ENCODE peak calls at places on chromosomes 4 and X, in seven cellular contexts. Y is tibial nerve; V is lung; U is CD4-positive, alpha-beta T cell; Z is WTC11; A is cardiac fibroblast; I is choroid plexus epithelial cell. N is an unnamed sample.

GRCh38 chrX:1851527-1851926 is 236.7 kb downstream of the ASMT start:
- DNase-seq in U (no peak), I (no peak), V (no peak), A (no peak), Z (no peak), Y (no peak), N (no peak)

GRCh38 chrX:17584248-17584681 is 153.0 kb upstream of the SCML1 start:
- DNase-seq in Y (no peak), Z (no peak), U (no peak), I (no peak), V (no peak), A (peak), N (peak)

GRCh38 chr4:38290360-38290759 is 330.2 kb downstream of the PTTG2 start:
- DNase-seq in A (peak), I (peak), Z (no peak), U (no peak), V (no peak), Y (no peak), N (no peak)

GRCh38 chr4:147689062-147689461 is 5.1 kb upstream of the PRMT9 start:
- DNase-seq in U (no peak), Y (no peak), I (no peak), V (no peak), Z (no peak), A (no peak), N (no peak)

GRCh38 chr4:26151615-26152014 is 169.2 kb upstream of the RBPJ start:
- DNase-seq in A (peak), V (no peak), I (no peak), Y (no peak), Z (no peak), U (no peak), N (no peak)

GRCh38 chr4:105859233-105859632 is 36.0 kb upstream of the NPNT start:
- DNase-seq in V (no peak), U (no peak), I (peak), Z (no peak), A (peak), Y (no peak), N (peak)

GRCh38 chr4:185817403-185817818 is 5.4 kb upstream of the SORBS2 start:
- DNase-seq in Y (no peak), I (no peak), Z (no peak), A (no peak), U (no peak), V (peak), N (no peak)

GRCh38 chr4:105601406-105601805 is 49.0 kb downstream of the ARHGEF38 start:
- DNase-seq in V (no peak), A (no peak), I (no peak), Y (no peak), U (no peak), Z (no peak), N (no peak)

GRCh38 chrX:120308959-120309872 is 2.0 kb downstream of the TMEM255A start:
- DNase-seq in Z (peak), Y (peak), U (peak), V (peak), I (peak), A (peak), N (no peak)

GRCh38 chrX:8036914-8037313 is 109.7 kb upstream of the PNPLA4 start:
- DNase-seq in V (no peak), Z (no peak), Y (no peak), A (no peak), I (no peak), U (no peak), N (no peak)

GRCh38 chr4:83771113-83771705 is 235.3 kb downstream of the GPAT3 start:
- DNase-seq in Z (peak), Y (no peak), I (peak), A (peak), V (peak), U (no peak), N (peak)

GRCh38 chr4:106201373-106201772 is 114.6 kb downstream of the TBCK start:
- DNase-seq in Z (no peak), A (peak), Y (no peak), U (no peak), I (peak), V (no peak), N (peak)

GRCh38 chr4:21512351-21512750 is 436.2 kb downstream of the KCNIP4 start:
- DNase-seq in A (peak), Y (no peak), Z (no peak), U (no peak), V (no peak), I (peak), N (peak)

GRCh38 chr4:68359508-68359907 is 9.6 kb upstream of the YTHDC1 start:
- DNase-seq in I (peak), U (no peak), V (no peak), Z (no peak), Y (no peak), A (no peak), N (no peak)

GRCh38 chrX:154727418-154728323 is 23.2 kb downstream of the GAB3 start:
- DNase-seq in I (peak), V (peak), Y (peak), U (no peak), Z (no peak), A (peak), N (peak)

GRCh38 chrX:105331244-105331643 is 110.8 kb upstream of the TEX13A start:
- DNase-seq in A (peak), I (peak), Y (no peak), U (no peak), V (no peak), Z (no peak), N (peak)

GRCh38 chr4:111879539-111879938 is 265.7 kb upstream of the FAM241A start:
- DNase-seq in U (no peak), V (no peak), Z (no peak), A (no peak), I (no peak), Y (no peak), N (no peak)

GRCh38 chr4:16270654-16271328 is 44.5 kb upstream of the TAPT1 start:
- DNase-seq in Y (no peak), V (no peak), Z (peak), U (no peak), I (no peak), A (peak), N (no peak)

GRCh38 chrX:153765138-153766079 is 1.4 kb downstream of the PLXNB3 start:
- DNase-seq in V (no peak), Y (no peak), A (no peak), I (peak), Z (no peak), U (no peak), N (no peak)

GRCh38 chr4:83083925-83084475 is 30.5 kb downstream of the PLAC8 start:
- DNase-seq in A (no peak), I (no peak), V (no peak), Y (no peak), U (peak), Z (no peak), N (no peak)

GRCh38 chr4:56674984-56675383 is 6.1 kb downstream of the HOPX start:
- DNase-seq in Y (no peak), A (peak), U (no peak), I (no peak), Z (no peak), V (no peak), N (no peak)

GRCh38 chr4:163610642-163611041 is 116.2 kb downstream of the TMA16 start:
- DNase-seq in Y (no peak), A (no peak), I (no peak), U (no peak), Z (no peak), V (no peak), N (no peak)

GRCh38 chr4:44927361-44928061 is 201.2 kb upstream of the GNPDA2 start:
- DNase-seq in Z (no peak), Y (no peak), I (peak), A (peak), U (no peak), V (no peak), N (peak)

GRCh38 chr4:125704726-125705125 is 390.0 kb downstream of the FAT4 start:
- DNase-seq in A (peak), Z (no peak), U (no peak), V (no peak), Y (no peak), I (peak), N (peak)

GRCh38 chr4:6844986-6845385 is 62.5 kb downstream of the KIAA0232 start:
- DNase-seq in Y (no peak), I (no peak), Z (no peak), A (no peak), U (no peak), V (no peak), N (no peak)

GRCh38 chr4:22391548-22391947 is 124.3 kb downstream of the ADGRA3 start:
- DNase-seq in A (peak), Y (no peak), V (no peak), I (peak), U (no peak), Z (no peak), N (peak)

GRCh38 chr4:1291091-1291490 is 1.4 kb downstream of the MAEA start:
- DNase-seq in U (no peak), Z (no peak), A (no peak), Y (no peak), I (no peak), V (no peak), N (no peak)

GRCh38 chr4:80305466-80305865 is 30.1 kb upstream of the CFAP299 start:
- DNase-seq in I (peak), A (peak), Y (no peak), U (no peak), V (no peak), Z (no peak), N (peak)

GRCh38 chr4:133147365-133147821 is 1.7 kb upstream of the PCDH10 start:
- DNase-seq in U (no peak), I (peak), A (no peak), Z (no peak), V (no peak), Y (no peak), N (no peak)

GRCh38 chr4:107791902-107792301 is 32.8 kb upstream of the SGMS2 start:
- DNase-seq in V (no peak), A (peak), I (no peak), Y (no peak), Z (no peak), U (no peak), N (no peak)

GRCh38 chr4:26509681-26510333 is 19.5 kb upstream of the CCKAR start:
- DNase-seq in Y (no peak), U (no peak), I (no peak), Z (no peak), A (no peak), V (no peak), N (peak)

GRCh38 chr4:117700111-117700892 is 334.0 kb upstream of the NDST3 start:
- DNase-seq in V (no peak), U (no peak), A (no peak), Z (no peak), I (no peak), Y (no peak), N (no peak)
- TF ChIP-seq CTCF in V (no peak), U (no peak), A (no peak), Z (no peak), I (no peak), Y (no peak), N (no peak)

GRCh38 chr4:4328840-4329239 is 38.8 kb downstream of the ZBTB49 start:
- DNase-seq in V (no peak), A (no peak), Z (no peak), Y (no peak), I (no peak), U (no peak), N (no peak)
- TF ChIP-seq CTCF in V (no peak), A (no peak), Z (no peak), Y (no peak), I (no peak), U (no peak), N (no peak)

GRCh38 chr4:164779811-164780216 is 25.9 kb downstream of the SMIM31 start:
- DNase-seq in A (peak), I (peak), U (no peak), Y (no peak), V (no peak), Z (peak), N (peak)
- TF ChIP-seq CTCF in A (peak), I (peak), U (peak), Y (peak), V (peak), Z (peak), N (peak)

GRCh38 chr4:141371206-141371605 is 150.5 kb downstream of the ZNF330 start:
- DNase-seq in V (no peak), U (no peak), Z (no peak), A (no peak), I (no peak), Y (no peak), N (no peak)

GRCh38 chr4:141376769-141377168 is 156.1 kb downstream of the ZNF330 start:
- DNase-seq in V (no peak), A (no peak), I (no peak), U (no peak), Y (no peak), Z (no peak), N (no peak)

DNA sequence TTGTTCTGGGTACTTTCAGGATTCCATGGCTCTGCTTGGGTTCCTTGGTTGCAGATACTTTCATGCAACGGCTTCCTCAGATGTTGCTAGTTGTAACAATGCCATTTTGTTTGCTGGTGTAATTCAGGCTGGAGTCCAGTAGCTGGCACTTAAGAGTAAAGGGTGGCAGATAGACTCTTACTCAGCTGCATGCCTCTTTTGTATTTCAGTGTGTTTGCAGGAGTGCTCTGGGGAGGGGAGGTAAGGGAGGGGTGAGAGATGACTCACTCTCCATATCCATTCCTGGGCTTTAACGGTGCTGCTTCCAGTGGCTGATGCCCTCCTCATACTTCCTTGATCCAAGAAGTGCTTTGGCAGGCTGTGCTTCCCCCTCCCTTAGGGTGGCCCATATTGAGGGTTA is 155.2 kb downstream of the ZNF330 start:
- DNase-seq in Y (no peak), V (peak), U (no peak), Z (no peak), A (peak), I (peak), N (peak)
- TF ChIP-seq CTCF in Y (no peak), V (no peak), U (no peak), Z (no peak), A (peak), I (peak), N (peak)

DNA sequence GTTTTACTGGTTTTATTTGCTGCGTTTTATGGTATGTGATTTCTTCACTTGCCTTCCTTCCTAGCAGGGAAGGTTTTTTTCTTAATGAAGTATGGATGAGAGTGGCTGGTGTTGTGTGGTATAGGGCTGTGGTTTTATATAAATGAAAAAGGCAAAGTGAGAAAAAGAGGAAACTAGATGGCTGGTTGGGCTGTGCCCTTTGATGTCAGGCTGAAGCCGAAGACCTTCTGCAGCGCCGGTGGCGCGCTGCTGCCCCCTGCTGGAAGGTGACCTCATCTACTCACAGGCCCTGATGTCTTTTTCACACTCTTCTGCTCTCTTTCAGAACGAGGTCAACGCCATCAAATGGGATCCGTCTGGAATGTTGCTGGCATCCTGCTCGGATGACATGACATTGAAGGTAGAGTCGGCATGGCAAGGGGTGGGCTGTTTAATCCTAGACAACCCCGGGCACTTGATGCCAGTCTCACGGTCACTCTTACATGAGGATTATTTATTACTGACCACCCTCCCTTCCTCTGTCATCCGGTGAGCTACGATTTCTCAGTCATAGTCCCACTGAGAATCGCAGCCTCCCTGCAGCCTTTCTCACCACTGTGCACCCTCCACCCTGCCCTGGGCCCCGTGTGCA is 56.6 kb downstream of the GPR143 start:
- DNase-seq in V (peak), Z (peak), I (peak), Y (peak), U (peak), A (peak), N (peak)
- TF ChIP-seq CTCF in V (peak), Z (peak), I (peak), Y (peak), U (peak), A (peak), N (peak)

GRCh38 chr4:170193496-170193895 is 103.7 kb upstream of the AADAT start:
- DNase-seq in Z (no peak), A (no peak), Y (no peak), I (no peak), U (no peak), V (no peak), N (no peak)

GRCh38 chr4:170202721-170203120 is 113.0 kb upstream of the AADAT start:
- DNase-seq in A (no peak), U (no peak), I (no peak), V (no peak), Y (no peak), Z (no peak), N (no peak)

GRCh38 chr4:170198742-170199141 is 109.0 kb upstream of the AADAT start:
- DNase-seq in Y (no peak), U (no peak), Z (no peak), A (peak), V (no peak), I (peak), N (peak)
- TF ChIP-seq CTCF in Y (no peak), U (no peak), Z (no peak), A (no peak), V (no peak), I (no peak), N (peak)

DNA sequence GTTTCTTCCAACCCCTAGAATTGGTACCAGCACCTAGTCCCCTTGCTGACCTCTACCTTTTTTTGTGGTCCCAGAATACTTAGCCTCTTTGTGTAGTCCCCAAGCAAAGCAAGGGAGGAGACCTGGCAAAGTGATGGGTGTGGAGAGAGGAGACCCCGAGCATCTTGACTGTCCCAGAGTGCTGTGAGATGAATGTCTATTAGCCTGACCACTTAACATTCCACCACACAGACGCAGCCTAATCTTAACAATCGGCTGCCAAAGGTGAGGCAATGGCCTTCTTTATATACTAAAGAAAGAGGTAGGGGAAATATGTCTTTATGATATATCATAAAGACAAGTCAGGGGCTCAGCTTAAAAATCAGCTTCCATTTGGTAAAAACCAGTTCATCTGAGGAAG is 55.9 kb downstream of the TRIM2 start:
- DNase-seq in A (no peak), Z (no peak), I (no peak), Y (no peak), U (no peak), V (no peak), N (no peak)
- TF ChIP-seq CTCF in A (no peak), Z (no peak), I (no peak), Y (no peak), U (no peak), V (no peak), N (no peak)

DNA sequence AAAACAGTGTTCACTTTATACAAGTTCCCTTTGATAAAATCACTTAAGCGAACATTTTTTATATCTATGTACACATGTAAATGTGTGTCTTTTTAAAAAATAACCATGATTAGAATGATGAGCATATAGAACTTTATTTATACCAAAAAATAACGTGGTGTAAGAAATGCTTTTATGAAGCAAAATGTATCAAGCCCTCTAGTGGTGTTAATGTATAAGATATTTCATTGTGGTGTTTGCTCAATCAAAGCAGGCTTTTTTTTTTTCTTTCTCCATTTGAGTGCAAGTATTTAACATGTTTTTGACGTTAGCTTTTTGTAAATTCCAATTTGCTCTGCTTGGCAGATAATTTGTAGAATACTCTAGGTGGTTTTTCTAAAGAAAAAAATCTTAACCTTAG is 2092.4 kb upstream of the TENM3 start:
- DNase-seq in U (no peak), I (no peak), V (no peak), Y (no peak), A (no peak), Z (no peak), N (no peak)
- TF ChIP-seq CTCF in U (no peak), I (peak), V (no peak), Y (no peak), A (no peak), Z (no peak), N (peak)

DNA sequence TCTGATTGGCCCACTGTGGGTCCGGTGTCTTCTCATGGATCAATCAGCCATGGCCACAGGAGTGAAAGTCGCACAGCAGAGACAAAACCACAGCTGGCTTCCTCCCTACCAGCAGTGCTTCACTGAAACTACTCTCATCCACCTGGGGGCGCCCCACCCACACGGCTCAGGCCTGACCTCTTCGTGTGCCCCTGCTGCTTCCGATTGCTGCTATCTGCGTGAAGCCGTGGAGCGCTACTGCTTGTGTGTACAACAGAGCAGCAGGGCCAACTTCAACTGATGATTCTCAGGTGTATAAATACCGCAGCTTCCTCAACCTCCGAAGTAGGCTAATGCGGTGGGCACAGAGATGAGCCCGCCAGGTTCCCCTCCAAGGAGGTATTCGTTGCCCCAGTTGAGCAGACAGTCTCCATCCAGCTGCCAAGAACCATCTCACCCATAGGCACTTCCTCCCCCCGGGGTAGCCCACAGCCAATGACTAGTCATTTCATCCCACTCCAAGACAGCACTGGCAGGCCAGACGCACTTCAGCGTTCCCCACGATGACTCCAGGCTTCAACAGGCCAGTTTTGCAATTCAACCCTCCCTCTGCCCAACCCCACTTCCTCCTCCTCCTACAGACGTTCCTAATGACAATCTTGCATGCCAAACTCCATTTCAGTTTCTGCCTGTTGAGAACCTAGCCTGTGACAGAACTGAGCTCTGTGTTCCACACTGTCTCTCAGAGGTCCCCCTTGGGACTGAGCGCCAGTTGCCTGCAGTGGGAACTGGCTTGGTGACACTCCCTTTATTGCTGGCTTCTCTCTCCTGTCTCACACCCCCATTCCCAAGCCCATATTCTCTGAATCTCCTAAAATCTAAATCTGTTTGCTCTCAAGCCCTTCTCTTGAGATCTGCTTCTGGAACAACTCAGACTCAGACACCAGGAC is 41.3 kb upstream of the ATP6AP2 start:
- DNase-seq in Y (peak), A (peak), Z (peak), V (peak), I (peak), U (peak), N (peak)
- TF ChIP-seq CTCF in Y (no peak), A (no peak), Z (no peak), V (no peak), I (peak), U (peak), N (peak)